ENCODE peak calls at places on chromosomes 6 and 20, in five cellular contexts. W is EL, D is DMS79, J is HEK293T, Q is cardiac muscle cell. O is an unnamed sample.

GRCh38 chr6:50716887-50717509 is 3.7 kb downstream of the TFAP2D start:
- DNase-seq in Q (peak), J (no peak), D (no peak), W (no peak), O (peak)

GRCh38 chr6:93238632-93239031 is 180.7 kb downstream of the EPHA7 start:
- DNase-seq in J (no peak), W (no peak), Q (no peak), D (no peak), O (peak)

GRCh38 chr20:25082498-25082873 is 545 bp upstream of the VSX1 start:
- DNase-seq in W (no peak), J (no peak), D (no peak), Q (no peak), O (peak)

GRCh38 chr6:160790028-160790792 is 88.2 kb downstream of the PLG start:
- DNase-seq in Q (peak), D (no peak), W (no peak), J (no peak), O (no peak)

GRCh38 chr6:121055572-121056163 is 278.6 kb downstream of the TBC1D32 start:
- DNase-seq in D (no peak), J (peak), W (peak), Q (peak), O (peak)

GRCh38 chr20:23245553-23246128 is 105.0 kb upstream of the NXT1 start:
- DNase-seq in W (peak), D (no peak), Q (peak), J (peak), O (peak)

GRCh38 chr6:26240981-26241770 is 123.8 kb upstream of the BTN3A2 start:
- DNase-seq in D (no peak), Q (peak), W (peak), J (no peak), O (no peak)

GRCh38 chr6:11460001-11460668 is 77.4 kb upstream of the TMEM170B start:
- DNase-seq in W (peak), D (no peak), Q (peak), J (no peak), O (no peak)

GRCh38 chr6:148624025-148624424 is 122.8 kb upstream of the UST start:
- DNase-seq in J (no peak), Q (no peak), W (peak), D (no peak), O (no peak)

GRCh38 chr6:35021014-35021413 is 120.1 kb downstream of the TCP11 start:
- DNase-seq in D (no peak), Q (no peak), J (no peak), W (no peak), O (no peak)

GRCh38 chr6:35392773-35393672 is 50.7 kb downstream of the PPARD start:
- DNase-seq in Q (no peak), J (no peak), W (no peak), D (no peak), O (no peak)

GRCh38 chr6:108164815-108165706 is 761 bp upstream of the NR2E1 start:
- DNase-seq in W (no peak), J (no peak), Q (no peak), D (no peak), O (peak)

GRCh38 chr20:57389695-57390603 is 1.2 kb upstream of the RBM38 start:
- DNase-seq in Q (no peak), J (no peak), D (no peak), W (no peak), O (no peak)

GRCh38 chr20:58481541-58482021 is 33.6 kb downstream of the APCDD1L start:
- DNase-seq in D (no peak), J (peak), Q (peak), W (peak), O (peak)